ENCODE peak calls at places on chromosome 15, in five cellular contexts. O, S, F, C and X are unnamed samples.

GRCh38 chr15:96339662-96340347 is 9.3 kb downstream of the NR2F2 start:
- DNase-seq in C (no peak), F (no peak), O (no peak), S (no peak), X (no peak)

GRCh38 chr15:33789141-33789540 is 179.2 kb upstream of the CHRM5 start:
- DNase-seq in S (no peak), F (peak), O (no peak), C (no peak), X (no peak)

GRCh38 chr15:96334705-96335428 is 4.4 kb downstream of the NR2F2 start:
- DNase-seq in F (no peak), S (no peak), C (no peak), O (no peak), X (no peak)

GRCh38 chr15:38254065-38254883 is 1.6 kb downstream of the SPRED1 start:
- DNase-seq in O (peak), S (peak), F (no peak), C (peak), X (peak)

GRCh38 chr15:68022061-68022460 is 32.1 kb upstream of the PIAS1 start:
- DNase-seq in C (no peak), F (no peak), S (no peak), O (no peak), X (no peak)

GRCh38 chr15:100759698-100760356 is 119.8 kb upstream of the ALDH1A3 start:
- DNase-seq in C (no peak), O (no peak), F (no peak), S (no peak), X (no peak)

GRCh38 chr15:69129026-69129385 is 31.4 kb upstream of the GLCE start:
- DNase-seq in S (no peak), O (no peak), C (no peak), F (no peak), X (no peak)

GRCh38 chr15:99117111-99117510 is 12.2 kb downstream of the SYNM start:
- DNase-seq in C (no peak), S (no peak), F (no peak), O (no peak), X (no peak)

GRCh38 chr15:63187589-63188226 is 1.7 kb upstream of the RAB8B start:
- DNase-seq in S (no peak), F (no peak), C (no peak), O (no peak), X (no peak)

GRCh38 chr15:96342143-96342466 is 11.6 kb downstream of the NR2F2 start:
- DNase-seq in F (no peak), C (no peak), S (no peak), O (no peak), X (no peak)

GRCh38 chr15:90552929-90553211 is 23.1 kb downstream of the CRTC3 start:
- DNase-seq in F (no peak), S (no peak), O (no peak), C (no peak), X (no peak)

GRCh38 chr15:64938192-64938591 is 26.5 kb downstream of the ANKDD1A start:
- DNase-seq in C (no peak), F (peak), O (no peak), S (no peak), X (no peak)

GRCh38 chr15:94844533-94845390 is 613.4 kb downstream of the MCTP2 start:
- DNase-seq in O (peak), S (no peak), F (no peak), C (peak), X (no peak)

GRCh38 chr15:88574062-88574461 is 27.6 kb upstream of the DET1 start:
- DNase-seq in S (no peak), F (no peak), C (no peak), O (no peak), X (no peak)